ENCODE peak calls at places on chromosomes 11 and 22, in ten cellular contexts. P is heart left ventricle; J is Peyer's patch; B is AG09319; C is HCT116; M is RWPE1; L is CD4-positive, alpha-beta T cell; T is fibroblast of mammary gland; A is left ventricle myocardium inferior; U is GM13977. O is an unnamed sample.

GRCh38 chr22:38872831-38873248 is 824 bp upstream of the CBX6 start:
- DNase-seq in B (no peak), A (peak), T (no peak), M (no peak), L (no peak), U (peak), C (no peak), J (no peak), P (peak), O (peak)

GRCh38 chr11:12189543-12190235 is 79.3 kb downstream of the MICAL2 start:
- DNase-seq in T (no peak), U (no peak), C (no peak), B (no peak), P (no peak), J (no peak), A (no peak), L (peak), M (peak), O (no peak)

GRCh38 chr11:35617687-35618496 is at the start of gene FJX1:
- DNase-seq in A (peak), J (peak), M (peak), B (peak), P (peak), U (peak), C (no peak), L (no peak), T (peak), O (peak)

GRCh38 chr22:27597703-27598444 is 203.7 kb downstream of the MN1 start:
- DNase-seq in L (no peak), M (peak), T (peak), U (no peak), P (no peak), C (peak), B (no peak), A (no peak), J (no peak), O (no peak)

GRCh38 chr11:90635886-90636285 is 413.0 kb upstream of the CHORDC1 start:
- DNase-seq in A (no peak), U (no peak), P (no peak), J (no peak), C (no peak), M (no peak), B (no peak), L (no peak), T (no peak), O (no peak)

GRCh38 chr11:24635588-24636290 is 138.9 kb downstream of the LUZP2 start:
- DNase-seq in P (no peak), J (no peak), B (no peak), M (peak), L (no peak), A (no peak), C (no peak), T (no peak), U (no peak), O (no peak)

GRCh38 chr11:35373284-35373933 is 45.9 kb downstream of the SLC1A2 start:
- DNase-seq in C (no peak), P (no peak), U (no peak), A (no peak), L (no peak), T (no peak), B (no peak), J (peak), M (no peak), O (no peak)

GRCh38 chr11:77865805-77866204 is 44.9 kb downstream of the AAMDC start:
- DNase-seq in A (no peak), P (no peak), L (no peak), U (no peak), T (peak), B (no peak), J (no peak), C (no peak), M (no peak), O (no peak)

GRCh38 chr11:130403301-130403804 is 25.1 kb downstream of the ADAMTS8 start:
- DNase-seq in C (no peak), M (peak), T (peak), L (no peak), A (peak), U (no peak), P (peak), J (no peak), B (peak), O (no peak)

GRCh38 chr11:69746780-69747742 is 28.1 kb downstream of the FGF4 start:
- DNase-seq in C (no peak), L (no peak), J (no peak), A (no peak), M (no peak), T (no peak), U (no peak), P (no peak), B (no peak), O (no peak)

GRCh38 chr11:113730887-113731726 is 25.0 kb upstream of the TMPRSS5 start:
- DNase-seq in L (no peak), B (peak), T (peak), P (no peak), U (no peak), M (peak), J (no peak), C (peak), A (no peak), O (no peak)

GRCh38 chr22:40684728-40685127 is 5.4 kb downstream of the MCHR1 start:
- DNase-seq in B (no peak), J (no peak), A (no peak), T (no peak), U (no peak), C (no peak), L (no peak), M (no peak), P (no peak), O (no peak)

GRCh38 chr11:27524155-27524554 is 17.6 kb upstream of the LIN7C start:
- DNase-seq in M (peak), J (no peak), C (peak), P (no peak), U (no peak), B (no peak), A (no peak), T (peak), L (no peak), O (no peak)

GRCh38 chr11:27532652-27533325 is 26.2 kb upstream of the LIN7C start:
- DNase-seq in L (no peak), P (no peak), A (no peak), C (no peak), M (no peak), J (no peak), B (no peak), T (peak), U (no peak), O (no peak)

GRCh38 chr11:27525824-27526516 is 19.4 kb upstream of the LIN7C start:
- DNase-seq in T (no peak), J (no peak), M (no peak), A (peak), U (no peak), C (no peak), B (no peak), P (no peak), L (no peak), O (no peak)

GRCh38 chr11:27528711-27529110 is 22.1 kb upstream of the LIN7C start:
- DNase-seq in C (no peak), J (no peak), L (no peak), M (no peak), B (no peak), A (no peak), U (no peak), T (no peak), P (no peak), O (no peak)
- TF ChIP-seq CTCF in C (no peak), J (no peak), L (no peak), M (peak), B (no peak), A (peak), U (no peak), T (no peak), P (no peak), O (no peak)

GRCh38 chr11:9039863-9040262 is 36.1 kb upstream of the NRIP3 start:
- DNase-seq in C (no peak), J (no peak), A (no peak), M (no peak), P (no peak), B (no peak), T (no peak), L (no peak), U (no peak), O (no peak)
- TF ChIP-seq CTCF in C (no peak), J (no peak), A (no peak), M (no peak), P (no peak), B (no peak), T (no peak), L (no peak), U (no peak), O (no peak)

GRCh38 chr11:118790357-118791014 is 478 bp downstream of the DDX6 start:
- DNase-seq in B (no peak), J (no peak), U (peak), M (peak), T (peak), P (peak), C (no peak), L (peak), A (peak), O (peak)
- TF ChIP-seq CTCF in B (peak), J (peak), U (peak), M (peak), T (peak), P (no peak), C (peak), L (peak), A (peak), O (no peak)

GRCh38 chr22:45968003-45968650 is 8.8 kb downstream of the WNT7B start:
- DNase-seq in P (no peak), B (no peak), A (no peak), M (no peak), L (no peak), C (no peak), U (no peak), J (no peak), T (peak), O (no peak)
- TF ChIP-seq CTCF in P (no peak), B (no peak), A (no peak), M (no peak), L (no peak), C (no peak), U (no peak), J (no peak), T (no peak), O (no peak)

GRCh38 chr11:17186932-17187692 is 20.7 kb downstream of the PIK3C2A start:
- DNase-seq in C (no peak), U (no peak), J (no peak), P (no peak), A (no peak), T (no peak), B (no peak), M (no peak), L (no peak), O (no peak)

GRCh38 chr11:17185938-17186337 is 21.8 kb downstream of the PIK3C2A start:
- DNase-seq in P (no peak), M (no peak), A (no peak), C (no peak), T (no peak), U (no peak), B (no peak), J (no peak), L (no peak), O (no peak)

GRCh38 chr11:17184882-17185587 is 22.8 kb downstream of the PIK3C2A start:
- DNase-seq in U (no peak), C (no peak), J (no peak), M (no peak), P (no peak), T (no peak), A (no peak), L (no peak), B (no peak), O (no peak)

GRCh38 chr11:17183836-17184235 is 23.9 kb downstream of the PIK3C2A start:
- DNase-seq in L (no peak), J (no peak), T (no peak), C (no peak), U (no peak), P (no peak), M (no peak), B (no peak), A (no peak), O (no peak)

GRCh38 chr11:17188675-17189074 is 19.1 kb downstream of the PIK3C2A start:
- DNase-seq in P (no peak), C (no peak), A (no peak), U (no peak), L (no peak), T (no peak), B (no peak), J (no peak), M (no peak), O (no peak)
- TF ChIP-seq CTCF in P (no peak), C (no peak), A (no peak), U (no peak), L (no peak), T (no peak), B (no peak), J (no peak), M (no peak), O (no peak)

GRCh38 chr11:92070026-92070889 is 154.4 kb upstream of the FAT3 start:
- DNase-seq in A (no peak), U (no peak), M (no peak), C (no peak), L (no peak), P (no peak), B (no peak), J (no peak), T (no peak), O (no peak)
- TF ChIP-seq CTCF in A (no peak), U (no peak), M (no peak), C (no peak), L (no peak), P (no peak), B (no peak), J (no peak), T (no peak), O (no peak)

DNA sequence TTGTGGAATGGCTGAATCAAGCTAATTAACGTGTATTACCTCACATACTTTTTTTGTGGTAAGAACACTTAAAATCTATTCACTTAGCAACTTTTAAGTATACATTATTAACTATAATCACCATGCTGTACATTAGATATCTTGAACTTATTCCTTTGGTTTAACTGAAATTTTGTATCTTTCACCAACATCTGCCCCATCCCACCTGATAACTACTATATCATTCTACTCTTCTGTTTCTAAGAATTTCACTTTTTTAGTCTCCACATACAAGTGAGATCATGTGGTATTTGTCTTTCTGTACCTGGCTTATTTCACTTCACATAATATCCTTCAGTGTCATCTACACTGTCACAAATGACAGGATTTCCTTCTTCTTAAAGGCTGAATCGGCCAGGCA is 17.1 kb upstream of the VWA5A start:
- DNase-seq in M (no peak), U (no peak), L (no peak), T (no peak), C (no peak), P (no peak), J (no peak), A (no peak), B (no peak), O (no peak)
- TF ChIP-seq CTCF in M (no peak), U (no peak), L (no peak), T (no peak), C (no peak), P (no peak), J (no peak), A (no peak), B (no peak), O (no peak)

DNA sequence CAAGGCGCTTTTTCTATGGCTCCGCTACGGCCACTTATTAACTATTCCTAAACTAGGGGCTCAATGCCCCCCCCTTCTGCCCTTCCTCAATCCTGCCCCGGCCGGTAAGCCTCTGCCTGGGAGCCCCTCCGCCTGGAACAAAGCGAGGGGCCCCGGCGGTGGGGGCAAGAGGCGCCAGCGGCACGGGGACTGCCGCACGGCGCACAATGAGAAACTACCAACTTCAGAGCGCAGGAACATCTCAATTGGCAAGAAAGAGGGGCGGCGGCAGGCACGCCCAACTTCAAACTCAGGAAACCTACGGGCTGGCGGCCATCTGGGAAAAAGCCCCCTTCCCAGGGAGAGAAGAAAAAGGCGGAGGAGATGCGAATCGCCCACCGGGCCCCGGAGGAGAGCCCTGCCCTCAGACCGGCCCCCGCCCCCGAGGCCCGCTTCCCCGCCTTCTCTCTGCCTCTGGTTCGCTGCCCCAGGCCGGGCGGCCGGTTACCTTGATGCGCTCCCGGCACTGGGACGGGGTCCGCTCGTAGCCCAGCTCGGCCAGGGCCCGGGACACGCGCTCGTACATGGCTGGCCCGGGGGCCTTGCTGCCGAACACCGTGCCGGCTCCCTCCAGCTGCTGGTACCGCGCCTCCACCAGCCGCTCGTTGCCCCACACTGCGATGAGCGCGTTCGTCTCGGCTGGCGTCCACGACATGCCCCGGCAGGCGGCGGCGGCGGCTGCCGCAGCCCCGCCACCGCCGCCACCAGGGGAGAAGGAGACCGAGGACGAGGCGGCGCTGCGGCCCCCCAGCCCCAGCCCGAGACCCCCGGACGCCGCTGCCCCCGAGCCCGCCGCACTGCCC is 601 bp downstream of the MSANTD2 start:
- DNase-seq in M (peak), T (peak), A (peak), J (peak), U (peak), L (peak), P (peak), C (no peak), B (no peak), O (peak)
- TF ChIP-seq CTCF in M (no peak), T (no peak), A (no peak), J (no peak), U (no peak), L (no peak), P (no peak), C (no peak), B (no peak), O (no peak)

DNA sequence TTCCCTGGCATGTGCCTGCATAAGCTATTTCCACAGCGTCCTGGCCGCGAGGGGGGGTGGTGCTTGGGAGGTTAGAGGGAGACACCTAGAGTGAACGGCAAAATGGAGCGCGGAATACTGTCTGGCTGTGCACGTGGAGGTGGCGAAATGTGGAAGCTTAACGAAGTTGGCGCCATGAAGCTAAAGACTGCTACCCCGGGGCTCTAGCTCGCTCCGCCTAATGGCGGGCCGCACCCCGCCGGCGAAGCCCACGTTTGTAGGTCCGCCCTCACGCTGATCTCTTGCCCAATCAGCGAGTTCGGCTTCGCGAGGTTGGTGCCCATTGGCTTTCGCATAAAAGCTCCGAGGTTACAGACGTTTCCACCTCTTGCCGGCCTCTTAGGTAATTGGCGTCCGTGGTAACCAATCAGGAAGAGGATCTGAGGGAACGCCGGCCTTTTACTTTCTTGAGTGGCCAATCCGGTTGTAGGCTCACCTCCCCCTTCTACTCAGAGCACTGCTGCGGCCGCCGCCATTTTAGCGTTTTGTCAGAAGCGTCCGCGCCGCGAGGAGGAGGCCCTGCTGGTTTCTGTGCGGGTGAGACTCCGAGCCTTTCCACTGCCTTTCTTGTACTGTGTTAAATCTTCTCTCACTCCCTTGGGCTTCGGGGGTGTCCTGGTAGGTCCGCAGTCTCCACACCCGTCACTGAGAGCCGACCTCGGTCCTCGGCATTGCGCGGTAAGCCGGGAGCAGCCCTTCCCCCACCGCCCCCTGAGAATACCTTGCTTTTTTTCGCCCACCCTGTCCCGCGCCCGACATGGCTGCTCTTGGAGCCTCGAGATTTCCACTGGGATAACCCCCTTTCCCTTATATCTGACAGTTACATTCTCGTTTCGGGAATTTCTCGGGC is at the start of gene RBM4:
- DNase-seq in J (peak), L (peak), A (peak), T (peak), B (peak), P (peak), C (peak), U (peak), M (peak), O (peak)
- TF ChIP-seq CTCF in J (peak), L (no peak), A (no peak), T (no peak), B (peak), P (no peak), C (no peak), U (peak), M (no peak), O (no peak)

DNA sequence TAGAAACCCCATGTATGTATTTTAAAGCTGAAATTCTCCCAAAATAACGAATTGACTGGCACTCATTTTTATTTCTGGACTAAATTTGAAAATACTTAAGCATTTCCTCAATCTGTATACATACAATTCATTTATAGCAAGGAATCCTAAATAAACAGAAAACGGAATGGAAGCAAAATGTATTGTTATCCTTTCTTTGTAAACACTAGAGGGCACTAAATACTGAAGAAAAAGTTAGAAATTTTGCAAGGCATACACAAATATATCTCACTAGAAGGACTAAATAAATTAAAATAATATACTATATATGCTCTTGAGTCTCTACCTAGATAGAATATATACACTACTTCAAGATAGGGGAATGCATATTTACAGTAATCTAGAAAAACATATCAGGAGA is 23.1 kb upstream of the ANO5 start:
- DNase-seq in M (no peak), P (no peak), B (no peak), A (no peak), U (no peak), T (no peak), J (no peak), C (no peak), L (no peak), O (no peak)
- TF ChIP-seq CTCF in M (peak), P (peak), B (peak), A (peak), U (peak), T (peak), J (peak), C (peak), L (no peak), O (no peak)